ENCODE peak calls at places on chromosomes 7 and 10, in seven cellular contexts. A is H9, Y is GM23248, O is IMR-90, N is astrocyte, J is HCT116, L is fibroblast of lung. D is an unnamed sample. For H3K4me1, the result is how much of the 10 kb centered on the place peaks cover.

GRCh38 chr10:98168147-98168546 is 33.7 kb downstream of the R3HCC1L start:
- DNase-seq in O (no peak), N (no peak), J (no peak), Y (no peak), A (no peak), L (no peak), D (no peak)

GRCh38 chr10:73591935-73592699 is 975 bp upstream of the USP54 start:
- DNase-seq in N (peak), A (peak), O (no peak), L (peak), Y (peak), J (peak), D (peak)

GRCh38 chr7:157916946-157917670 is 580.3 kb downstream of the DNAJB6 start:
- DNase-seq in O (no peak), A (no peak), J (no peak), N (no peak), Y (no peak), L (no peak), D (no peak)

GRCh38 chr7:134669388-134669787 is 22.7 kb downstream of the BPGM start:
- DNase-seq in J (no peak), O (no peak), L (no peak), A (no peak), N (no peak), Y (no peak), D (no peak)

GRCh38 chr7:146053492-146053891 is 63.1 kb upstream of the CNTNAP2 start:
- DNase-seq in J (no peak), Y (no peak), N (no peak), O (no peak), A (no peak), L (no peak), D (no peak)

GRCh38 chr7:46791180-46791579 is 790.7 kb downstream of the TNS3 start:
- DNase-seq in J (no peak), L (no peak), O (no peak), Y (no peak), N (no peak), A (no peak), D (no peak)

GRCh38 chr7:23357190-23358093 is 58.3 kb downstream of the MALSU1 start:
- DNase-seq in O (peak), N (peak), J (peak), Y (peak), L (peak), A (no peak), D (peak)

GRCh38 chr7:323410-323809 is 33.4 kb downstream of the FOXL3 start:
- DNase-seq in N (no peak), A (no peak), Y (peak), O (no peak), L (no peak), J (no peak), D (no peak)

GRCh38 chr10:31709028-31709427 is 219.6 kb downstream of the ARHGAP12 start:
- DNase-seq in A (no peak), O (no peak), N (no peak), L (no peak), Y (peak), J (no peak), D (no peak)

GRCh38 chr7:72603073-72603472 is 190.9 kb upstream of the CALN1 start:
- DNase-seq in A (no peak), L (no peak), N (no peak), O (no peak), J (no peak), Y (no peak), D (no peak)

GRCh38 chr7:140081774-140082425 is 19.1 kb upstream of the PARP12 start:
- DNase-seq in O (no peak), J (no peak), L (no peak), N (no peak), A (no peak), Y (no peak), D (no peak)

GRCh38 chr7:123099712-123100111 is 100.1 kb downstream of the SLC13A1 start:
- DNase-seq in J (no peak), N (no peak), A (no peak), Y (no peak), L (no peak), O (no peak), D (no peak)

GRCh38 chr7:151505433-151505832 is 14.3 kb downstream of the RHEB start:
- DNase-seq in J (no peak), O (no peak), Y (no peak), N (no peak), A (no peak), L (no peak), D (no peak)

GRCh38 chr10:8600192-8600591 is 545.7 kb downstream of the GATA3 start:
- DNase-seq in A (no peak), Y (no peak), O (no peak), N (peak), J (no peak), L (no peak), D (peak)

GRCh38 chr10:106267591-106267990 is 896.9 kb downstream of the SORCS1 start:
- DNase-seq in N (no peak), Y (no peak), O (no peak), A (no peak), L (no peak), J (no peak), D (no peak)

GRCh38 chr7:42426163-42426562 is 189.2 kb upstream of the GLI3 start:
- DNase-seq in Y (peak), L (peak), A (no peak), O (peak), N (peak), J (no peak), D (peak)

GRCh38 chr7:326845-327304 is 36.9 kb downstream of the FOXL3 start:
- DNase-seq in O (peak), L (peak), A (no peak), J (no peak), Y (no peak), N (no peak), D (no peak)

GRCh38 chr7:94300176-94300835 is 94.4 kb upstream of the COL1A2 start:
- DNase-seq in J (no peak), Y (peak), N (no peak), O (no peak), L (no peak), A (no peak), D (no peak)

GRCh38 chr10:122495406-122496340 is 34.3 kb downstream of the HTRA1 start:
- DNase-seq in N (peak), Y (peak), A (no peak), J (peak), O (no peak), L (peak), D (no peak)

GRCh38 chr7:26993816-26994810 is 101.7 kb downstream of the HOXA1 start:
- DNase-seq in J (no peak), Y (peak), N (no peak), O (peak), A (no peak), L (peak), D (peak)

GRCh38 chr10:3107426-3107961 is 40.1 kb downstream of the PFKP start:
- DNase-seq in Y (peak), A (no peak), L (peak), J (no peak), O (peak), N (peak), D (peak)

GRCh38 chr7:22138886-22139285 is 193.2 kb upstream of the CDCA7L start:
- DNase-seq in O (no peak), L (no peak), J (no peak), N (no peak), A (no peak), Y (no peak), D (no peak)

GRCh38 chr7:156927571-156928405 is 21.7 kb upstream of the NOM1 start:
- DNase-seq in N (no peak), A (no peak), Y (no peak), L (no peak), J (no peak), O (no peak), D (peak)

GRCh38 chr7:152673902-152674301 is 2.0 kb downstream of the XRCC2 start:
- DNase-seq in Y (no peak), O (no peak), N (no peak), A (no peak), L (peak), J (no peak), D (no peak)

DNA sequence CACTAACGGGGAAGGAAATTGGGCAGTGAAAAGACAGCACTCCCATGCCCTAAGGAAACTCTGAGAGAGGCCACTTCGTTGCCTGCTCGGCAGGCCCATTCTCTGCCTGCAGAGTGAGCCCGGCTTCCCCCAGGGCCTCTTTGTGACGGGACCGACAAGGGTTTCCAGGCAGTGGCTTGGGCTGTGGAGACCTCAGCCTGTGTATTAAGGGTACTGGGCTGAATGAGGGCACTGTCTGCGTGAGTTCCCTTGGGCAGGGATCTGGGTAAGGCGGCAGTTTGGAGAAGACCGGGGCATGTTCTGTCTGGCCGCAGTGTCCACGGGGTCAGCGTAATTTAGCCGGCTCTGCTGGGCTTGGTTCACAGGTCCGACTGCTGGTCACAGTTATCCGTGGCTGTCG is 237.2 kb downstream of the MGMT start:
- DNase-seq in N (no peak), L (no peak), A (no peak), J (no peak), O (no peak), Y (no peak), D (no peak)
- H3K9ac ChIP-seq in N (no peak), L (no peak), A (no peak), J (no peak), O (no peak), Y (no peak), D (no peak)

DNA sequence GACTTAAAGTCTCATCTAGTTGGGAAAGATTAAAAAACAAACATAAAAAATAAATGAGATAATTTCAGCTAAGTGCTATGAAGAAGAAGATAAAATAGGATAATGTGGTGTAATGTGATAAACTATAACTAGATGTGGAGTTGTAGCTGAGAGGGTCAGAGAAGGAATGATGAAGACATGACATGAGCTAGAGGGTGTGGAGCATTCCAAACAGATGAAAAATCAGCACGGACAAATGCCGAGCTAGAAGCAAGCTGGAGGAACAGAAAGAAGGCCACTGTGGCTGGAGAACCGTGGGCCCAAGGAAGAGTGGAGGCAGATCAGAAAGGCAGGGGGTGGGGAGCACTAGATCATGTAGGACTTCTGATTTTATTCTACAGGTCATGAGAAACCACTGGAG is 70.6 kb downstream of the CDK6 start:
- DNase-seq in J (peak), N (peak), L (peak), A (no peak), Y (peak), O (peak), D (peak)
- H3K4me2 ChIP-seq in J (peak), N (peak), L (peak), A (no peak), Y (peak), O (peak), D (peak)

GRCh38 chr10:11018830-11019692 is 1.4 kb downstream of the CELF2 start:
- DNase-seq in N (no peak), Y (peak), L (no peak), J (no peak), O (no peak), A (no peak), D (no peak)
- H3K4me1 ChIP-seq in N (under half), Y (under half), L (under half), J (under half), O (under half), A (under half), D (under half)

GRCh38 chr7:1873857-1874521 is 203.9 kb downstream of the ELFN1 start:
- DNase-seq in N (no peak), L (no peak), A (no peak), O (no peak), Y (no peak), J (no peak), D (no peak)

GRCh38 chr7:1873421-1873820 is 203.3 kb downstream of the ELFN1 start:
- DNase-seq in O (no peak), A (no peak), J (no peak), N (no peak), Y (no peak), L (no peak), D (no peak)

GRCh38 chr7:1874522-1875389 is 204.7 kb downstream of the ELFN1 start:
- DNase-seq in O (no peak), N (no peak), Y (no peak), A (no peak), L (no peak), J (no peak), D (no peak)

GRCh38 chr7:1872191-1873069 is 202.4 kb downstream of the ELFN1 start:
- DNase-seq in A (no peak), L (no peak), N (no peak), Y (no peak), J (no peak), O (no peak), D (no peak)

GRCh38 chr7:1873070-1873405 is 203.0 kb downstream of the ELFN1 start:
- DNase-seq in O (no peak), Y (no peak), J (no peak), N (no peak), L (no peak), A (no peak), D (no peak)
- H3K9ac ChIP-seq in O (no peak), Y (no peak), J (no peak), N (no peak), L (no peak), A (no peak), D (no peak)

GRCh38 chr10:543131-543530 is 146.3 kb downstream of the DIP2C start:
- DNase-seq in L (peak), J (no peak), O (no peak), A (no peak), N (no peak), Y (no peak), D (no peak)
- H3K4me2 ChIP-seq in L (no peak), J (no peak), O (no peak), A (no peak), N (no peak), Y (no peak), D (no peak)

GRCh38 chr10:74924251-74924954 is 98.0 kb downstream of the KAT6B start:
- DNase-seq in J (peak), A (no peak), Y (peak), L (peak), N (peak), O (peak), D (peak)
- H3K4me1 ChIP-seq in J (half or more), A (under half), Y (half or more), L (under half), N (half or more), O (under half), D (under half)

DNA sequence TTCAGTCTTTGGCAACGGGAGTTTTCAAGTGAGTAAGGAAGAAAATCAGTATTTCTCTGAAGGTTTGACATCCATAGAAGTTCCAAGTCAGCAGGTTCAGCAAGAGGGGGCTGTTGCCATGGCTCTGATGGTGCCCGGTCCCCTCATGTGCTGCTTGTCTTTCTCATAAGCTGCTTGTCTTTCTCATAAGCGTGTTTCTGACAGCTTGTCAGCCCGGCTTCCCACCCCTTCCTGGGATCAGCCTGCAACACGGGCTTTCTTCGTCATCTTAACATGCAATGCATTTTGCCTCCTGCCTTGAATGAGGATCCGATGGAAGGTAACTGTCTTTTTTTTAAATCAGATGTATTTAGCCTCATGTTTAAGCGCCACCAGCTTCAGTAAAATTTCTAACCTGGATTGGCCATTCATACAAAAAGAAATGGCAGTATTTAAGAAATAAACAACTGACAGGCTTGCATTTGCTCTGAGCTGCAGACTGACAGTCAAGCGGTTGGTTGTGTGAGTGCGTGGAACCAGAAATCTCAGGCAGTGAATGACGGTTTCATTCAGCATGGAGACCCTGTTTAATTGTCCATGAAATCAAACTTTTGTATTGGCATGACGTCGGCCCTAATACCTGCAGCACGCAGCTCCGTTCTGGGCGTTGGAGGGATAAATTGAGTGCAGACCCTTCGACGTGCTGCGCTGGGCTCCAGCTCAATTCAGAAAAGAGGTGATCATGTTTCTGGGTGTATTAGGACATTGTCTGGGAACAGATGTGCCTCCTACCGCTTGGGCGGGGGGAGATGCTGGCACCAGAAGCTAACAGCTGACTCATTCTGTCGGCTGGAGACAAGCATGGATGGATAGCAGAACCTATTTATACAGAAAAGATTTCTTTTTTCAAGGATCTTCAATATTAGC is 454.7 kb upstream of the FOXK1 start:
- DNase-seq in N (peak), L (peak), O (no peak), Y (no peak), A (no peak), J (no peak), D (no peak)
- H3K9ac ChIP-seq in N (no peak), L (no peak), O (no peak), Y (no peak), A (no peak), J (no peak), D (no peak)

DNA sequence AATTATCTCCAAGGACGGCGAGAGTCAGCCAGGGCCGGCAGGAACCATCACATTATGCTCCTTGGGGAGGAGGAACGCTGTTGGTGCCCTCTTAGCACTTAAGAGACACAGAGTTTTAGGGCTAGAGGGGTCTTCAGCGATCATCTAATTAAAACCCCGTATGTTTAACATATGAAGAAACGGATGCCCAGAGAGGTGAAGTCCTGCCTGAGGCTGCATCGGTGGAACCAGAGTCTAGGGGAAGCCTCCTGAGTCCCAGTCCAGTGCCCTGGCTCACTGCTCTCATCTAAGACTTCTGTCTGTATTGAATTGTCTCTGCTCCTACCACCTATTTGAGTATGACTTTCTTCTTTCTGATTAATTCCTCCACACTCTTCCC is 688 bp upstream of the ABCB4 start:
- DNase-seq in A (no peak), N (no peak), J (no peak), L (no peak), O (no peak), Y (peak), D (no peak)
- H3K4me2 ChIP-seq in A (peak), N (peak), J (no peak), L (no peak), O (no peak), Y (peak), D (no peak)

DNA sequence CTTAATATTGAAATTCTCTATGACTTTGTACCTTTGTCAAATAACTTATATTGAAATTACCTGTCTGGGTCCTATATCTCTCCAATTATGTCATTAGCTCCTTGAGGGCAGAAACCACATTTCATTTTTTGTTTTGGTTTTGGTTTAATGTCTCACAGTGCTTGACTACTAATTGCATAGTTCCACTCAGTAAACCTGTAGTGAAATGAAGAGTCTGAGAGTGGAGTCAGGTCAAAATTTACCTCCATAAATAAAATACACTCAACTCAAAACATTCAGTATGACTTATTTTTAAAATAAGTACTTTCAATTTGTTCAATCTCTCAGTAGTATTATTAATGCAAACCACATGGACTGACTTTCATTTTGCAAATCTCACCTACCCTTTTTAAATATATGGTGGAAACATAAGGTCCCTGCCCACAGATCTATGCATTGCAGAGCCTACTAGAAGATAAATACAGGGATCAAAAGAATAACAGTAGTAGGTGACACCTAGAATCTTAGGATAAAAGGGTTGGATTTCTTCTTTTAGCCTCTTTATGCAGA is 32.5 kb downstream of the PDE1C start:
- DNase-seq in N (no peak), J (no peak), Y (no peak), O (no peak), L (no peak), A (no peak), D (peak)
- H3K4me1 ChIP-seq in N (under half), J (under half), Y (under half), O (under half), L (under half), A (under half), D (under half)